ENCODE peak calls at places on chromosomes 7 and 10, in five cellular contexts. J is spleen, Q is transverse colon, A is prostate gland, F is breast epithelium. O is an unnamed sample.

GRCh38 chr10:46553238-46554049 is 3.0 kb downstream of the GPRIN2 start:
- DNase-seq in J (peak; percentile 77), Q (peak; percentile 11), A (peak; percentile 3), F (peak; percentile 49), O (peak; percentile 51)

GRCh38 chr7:98287486-98287959 is 6.0 kb downstream of the BRI3 start:
- DNase-seq in J (no peak), Q (peak; percentile 82), A (peak; percentile 66), F (no peak), O (peak; percentile 86)

GRCh38 chr10:28470873-28471704 is 61.8 kb upstream of the WAC start:
- DNase-seq in J (no peak), Q (no peak), A (no peak), F (no peak), O (no peak)

GRCh38 chr7:31950101-31950755 is 120.0 kb downstream of the PDE1C start:
- DNase-seq in J (no peak), Q (no peak), A (no peak), F (no peak), O (no peak)

GRCh38 chr10:79444243-79445119 is 943 bp downstream of the ZCCHC24 start:
- DNase-seq in J (peak; percentile 92), Q (peak; percentile 56), A (peak; percentile 81), F (peak; percentile 66), O (peak; percentile 68)

GRCh38 chr10:107631876-107632275 is 467.4 kb upstream of the SORCS1 start:
- DNase-seq in J (no peak), Q (no peak), A (no peak), F (no peak), O (no peak)

GRCh38 chr10:126468876-126469643 is 80.8 kb upstream of the ADAM12 start:
- DNase-seq in J (no peak), Q (no peak), A (no peak), F (no peak), O (no peak)

GRCh38 chr7:84529480-84530205 is 335.1 kb upstream of the SEMA3A start:
- DNase-seq in J (no peak), Q (no peak), A (no peak), F (no peak), O (no peak)

GRCh38 chr10:116740971-116741370 is 1.4 kb downstream of the HSPA12A start:
- DNase-seq in J (no peak), Q (no peak), A (no peak), F (no peak), O (no peak)

GRCh38 chr7:28054531-28055160 is 125.9 kb downstream of the JAZF1 start:
- DNase-seq in J (no peak), Q (no peak), A (no peak), F (no peak), O (no peak)

GRCh38 chr7:88757371-88757770 is 2.1 kb upstream of the ZNF804B start:
- DNase-seq in J (no peak), Q (no peak), A (no peak), F (no peak), O (no peak)

GRCh38 chr10:73940634-73941221 is 29.8 kb downstream of the PLAU start:
- DNase-seq in J (peak; percentile 97), Q (peak; percentile 89), A (peak; percentile 76), F (peak; percentile 80), O (peak; percentile 90)

GRCh38 chr7:107993879-107994278 is 9.1 kb downstream of the LAMB1 start:
- DNase-seq in J (no peak), Q (peak; percentile 59), A (no peak), F (no peak), O (no peak)

GRCh38 chr7:101206665-101207042 is 5.8 kb upstream of the MOGAT3 start:
- DNase-seq in J (no peak), Q (no peak), A (no peak), F (no peak), O (no peak)

GRCh38 chr10:79127151-79127961 is 58.6 kb downstream of the ZMIZ1 start:
- DNase-seq in J (no peak), Q (peak; percentile 61), A (peak; percentile 37), F (peak; percentile 70), O (peak; percentile 98)

GRCh38 chr7:128742206-128742605 is 3.0 kb downstream of the CALU start:
- DNase-seq in J (no peak), Q (no peak), A (no peak), F (no peak), O (no peak)

GRCh38 chr7:157656195-157656769 is 319.5 kb downstream of the DNAJB6 start:
- DNase-seq in J (peak; percentile 63), Q (no peak), A (no peak), F (no peak), O (peak; percentile 71)

GRCh38 chr10:74586088-74586585 is 240.3 kb upstream of the KAT6B start:
- DNase-seq in J (no peak), Q (no peak), A (peak; percentile 20), F (no peak), O (no peak)

GRCh38 chr10:3095373-3096139 is 28.2 kb downstream of the PFKP start:
- DNase-seq in J (no peak), Q (peak; percentile 35), A (peak; percentile 53), F (no peak), O (peak; percentile 56)

GRCh38 chr10:122561212-122561611 is 658 bp downstream of the DMBT1 start:
- DNase-seq in J (no peak), Q (no peak), A (no peak), F (no peak), O (peak; percentile 22)

GRCh38 chr10:126049741-126050140 is 153.4 kb downstream of the FANK1 start:
- DNase-seq in J (no peak), Q (no peak), A (no peak), F (no peak), O (no peak)

GRCh38 chr7:104804696-104805095 is 209.3 kb upstream of the KMT2E start:
- DNase-seq in J (no peak), Q (no peak), A (no peak), F (no peak), O (no peak)

GRCh38 chr7:12638851-12639467 is 48.5 kb upstream of the ARL4A start:
- DNase-seq in J (no peak), Q (no peak), A (no peak), F (no peak), O (no peak)

GRCh38 chr10:37896436-37896835 is 39.0 kb upstream of the ZNF248 start:
- DNase-seq in J (no peak), Q (no peak), A (no peak), F (no peak), O (no peak)

GRCh38 chr7:96931891-96932290 is 73.5 kb upstream of the DLX6 start:
- DNase-seq in J (no peak), Q (no peak), A (no peak), F (no peak), O (no peak)

GRCh38 chr7:55044791-55045190 is 26.0 kb downstream of the EGFR start:
- DNase-seq in J (no peak), Q (no peak), A (peak; percentile 39), F (no peak), O (no peak)
- TF ChIP-seq CTCF in J (no peak), Q (no peak), A (no peak), F (no peak), O (no peak)

GRCh38 chr10:133274751-133275682 is 1.7 kb downstream of the ADAM8 start:
- DNase-seq in J (peak; percentile 94), Q (peak; percentile 66), A (no peak), F (no peak), O (peak; percentile 82)
- TF ChIP-seq POLR2AphosphoS5 in J (peak; percentile 78), Q (no peak), A (no peak), F (no peak), O (no peak)

DNA sequence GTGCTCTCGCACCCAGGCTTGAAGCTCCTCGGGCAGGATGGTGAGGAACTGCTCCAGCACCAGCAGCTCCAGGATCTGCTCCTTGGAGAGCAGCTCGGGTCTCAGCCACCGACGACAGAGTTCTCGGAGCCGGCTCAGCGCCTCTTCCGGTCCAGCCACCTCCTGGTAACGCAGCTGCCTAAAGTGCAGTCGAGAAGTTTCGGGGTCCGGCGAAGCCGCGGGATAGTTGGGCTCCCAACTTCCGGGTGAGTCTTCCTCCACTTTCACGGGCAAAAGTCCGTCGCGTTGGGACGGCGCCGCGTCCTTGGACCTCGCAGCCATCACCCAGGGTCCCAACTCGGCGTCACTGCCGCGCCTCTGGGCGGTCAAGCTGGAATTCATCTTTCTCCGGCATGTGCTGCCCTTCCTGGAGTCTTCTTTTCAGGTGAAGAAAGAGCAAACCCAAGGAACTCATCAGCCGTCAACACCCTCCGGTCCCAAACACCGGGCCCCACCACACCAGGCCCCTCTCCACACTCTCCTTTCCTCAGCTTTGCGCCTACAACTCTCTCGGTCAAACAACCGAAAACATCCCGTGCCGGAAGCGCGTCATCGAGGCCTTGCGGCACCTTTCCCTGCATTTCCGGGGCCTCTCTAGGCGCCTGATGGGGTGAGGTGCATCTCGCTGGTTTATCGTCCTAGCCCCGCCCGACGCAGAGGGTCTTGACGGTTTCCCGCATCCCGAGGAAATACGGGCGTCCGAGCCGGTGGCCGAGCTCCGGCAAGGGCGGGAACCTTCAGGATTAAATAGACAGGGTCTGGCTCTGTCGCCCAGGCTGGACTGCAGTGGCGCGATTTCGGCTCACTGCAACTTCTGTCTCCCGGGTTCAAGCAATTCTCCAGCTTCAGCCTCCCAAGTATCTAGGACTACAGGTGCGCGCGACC is at the start of gene ZNF394:
- DNase-seq in J (peak; percentile 98), Q (peak; percentile 94), A (peak; percentile 92), F (peak; percentile 84), O (peak; percentile 91)
- TF ChIP-seq POLR2A in J (peak; percentile 23), Q (peak; percentile 92), A (peak; percentile 68), F (peak; percentile 70), O (peak; percentile 89)

DNA sequence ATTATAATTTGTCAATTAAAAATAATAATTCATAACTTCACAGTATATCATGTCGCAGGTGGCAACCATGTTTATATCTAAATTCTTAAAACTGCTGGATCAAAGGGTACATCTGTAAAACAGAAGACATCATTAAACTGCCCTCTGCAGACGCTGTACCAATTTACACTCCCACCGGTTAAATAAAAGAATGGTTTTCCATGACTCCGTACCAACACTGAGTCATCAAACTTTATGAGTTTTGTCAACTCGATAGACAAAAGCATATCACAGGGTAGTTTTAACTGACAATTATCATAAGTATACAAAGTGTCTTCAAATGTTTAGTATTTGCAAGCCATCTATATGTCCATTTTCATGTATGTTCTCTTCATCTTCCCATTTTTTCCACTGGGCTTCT is 5.7 kb upstream of the GSTK1 start:
- DNase-seq in J (no peak), Q (no peak), A (no peak), F (no peak), O (no peak)
- TF ChIP-seq CTCF in J (no peak), Q (no peak), A (no peak), F (no peak), O (no peak)

GRCh38 chr7:30142710-30143109 is 7.9 kb downstream of the MTURN start:
- DNase-seq in J (no peak), Q (peak; percentile 34), A (no peak), F (no peak), O (peak; percentile 78)
- TF ChIP-seq POLR2AphosphoS5 in J (no peak), Q (no peak), A (no peak), F (peak; percentile 50), O (peak; percentile 27)

DNA sequence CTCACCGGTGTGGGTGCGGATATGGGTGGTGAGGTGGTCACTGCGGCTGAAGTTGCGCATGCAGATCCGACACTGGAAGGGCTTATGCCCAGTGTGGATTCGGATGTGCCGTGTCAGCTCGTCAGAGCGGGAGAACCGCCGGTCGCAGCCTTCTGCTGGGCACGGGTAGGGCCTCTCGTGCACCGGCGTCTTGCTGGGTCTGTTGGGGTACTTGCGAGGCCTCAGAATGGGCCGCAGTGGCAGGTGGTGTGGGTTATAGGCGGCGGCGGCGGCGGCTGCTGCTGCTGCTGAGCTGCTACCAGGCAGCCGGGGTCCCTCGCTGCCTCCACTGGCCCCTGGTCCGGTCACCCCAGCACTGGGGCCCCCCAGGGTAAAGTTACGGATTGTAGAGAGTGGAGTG is 2.7 kb downstream of the EGR2 start:
- DNase-seq in J (peak; percentile 76), Q (no peak), A (no peak), F (no peak), O (no peak)
- TF ChIP-seq POLR2A in J (no peak), Q (no peak), A (no peak), F (no peak), O (no peak)

GRCh38 chr10:112721080-112721698 is 228.9 kb upstream of the TCF7L2 start:
- DNase-seq in J (no peak), Q (no peak), A (peak; percentile 24), F (no peak), O (no peak)
- TF ChIP-seq CTCF in J (peak; percentile 54), Q (peak; percentile 72), A (peak; percentile 61), F (peak; percentile 28), O (peak; percentile 47)